ENCODE peak calls at places on chromosomes 6 and 20, in six cellular contexts. One of them, this sample, is unnamed. For H3K4me1, the result is how much of the 10 kb centered on the place peaks cover.

GRCh38 chr6:119541132-119541905 is 191.8 kb upstream of the MAN1A1 start:
- DNase-seq in tibial nerve: no peak
- DNase-seq in effector memory CD4-positive, alpha-beta T cell: no peak
- DNase-seq in cardiac muscle cell: peak
- DNase-seq in heart right ventricle: no peak
- DNase-seq in CD8-positive, alpha-beta memory T cell: no peak
- DNase-seq in this sample: no peak

GRCh38 chr20:19947611-19948264 is 69.4 kb upstream of the NAA20 start:
- DNase-seq in tibial nerve: no peak
- DNase-seq in effector memory CD4-positive, alpha-beta T cell: no peak
- DNase-seq in cardiac muscle cell: peak
- DNase-seq in heart right ventricle: no peak
- DNase-seq in CD8-positive, alpha-beta memory T cell: no peak
- DNase-seq in this sample: no peak

GRCh38 chr6:89291256-89291819 is 23.8 kb downstream of the GABRR2 start:
- DNase-seq in tibial nerve: no peak
- DNase-seq in effector memory CD4-positive, alpha-beta T cell: no peak
- DNase-seq in cardiac muscle cell: no peak
- DNase-seq in heart right ventricle: no peak
- DNase-seq in CD8-positive, alpha-beta memory T cell: no peak
- DNase-seq in this sample: no peak

GRCh38 chr6:52643158-52643557 is 27.8 kb upstream of the TMEM14A start:
- DNase-seq in tibial nerve: no peak
- DNase-seq in effector memory CD4-positive, alpha-beta T cell: no peak
- DNase-seq in cardiac muscle cell: no peak
- DNase-seq in heart right ventricle: no peak
- DNase-seq in CD8-positive, alpha-beta memory T cell: no peak
- DNase-seq in this sample: no peak

GRCh38 chr20:2163757-2164156 is 62.1 kb downstream of the STK35 start:
- DNase-seq in tibial nerve: no peak
- DNase-seq in effector memory CD4-positive, alpha-beta T cell: no peak
- DNase-seq in cardiac muscle cell: no peak
- DNase-seq in heart right ventricle: no peak
- DNase-seq in CD8-positive, alpha-beta memory T cell: no peak
- DNase-seq in this sample: no peak

GRCh38 chr6:108117427-108118358 is 43.2 kb upstream of the OSTM1 start:
- DNase-seq in tibial nerve: no peak
- DNase-seq in effector memory CD4-positive, alpha-beta T cell: no peak
- DNase-seq in cardiac muscle cell: peak
- DNase-seq in heart right ventricle: peak
- DNase-seq in CD8-positive, alpha-beta memory T cell: no peak
- DNase-seq in this sample: no peak

GRCh38 chr20:24747881-24748595 is 201.0 kb upstream of the CST7 start:
- DNase-seq in tibial nerve: no peak
- DNase-seq in effector memory CD4-positive, alpha-beta T cell: no peak
- DNase-seq in cardiac muscle cell: no peak
- DNase-seq in heart right ventricle: no peak
- DNase-seq in CD8-positive, alpha-beta memory T cell: no peak
- DNase-seq in this sample: no peak

GRCh38 chr6:153503810-153504209 is 372.7 kb upstream of the RGS17 start:
- DNase-seq in tibial nerve: no peak
- DNase-seq in effector memory CD4-positive, alpha-beta T cell: no peak
- DNase-seq in cardiac muscle cell: peak
- DNase-seq in heart right ventricle: no peak
- DNase-seq in CD8-positive, alpha-beta memory T cell: no peak
- DNase-seq in this sample: peak

GRCh38 chr6:75334266-75335040 is 49.9 kb upstream of the TMEM30A start:
- DNase-seq in tibial nerve: no peak
- DNase-seq in effector memory CD4-positive, alpha-beta T cell: no peak
- DNase-seq in cardiac muscle cell: peak
- DNase-seq in heart right ventricle: no peak
- DNase-seq in CD8-positive, alpha-beta memory T cell: no peak
- DNase-seq in this sample: peak

GRCh38 chr6:108661430-108661829 is 100.7 kb downstream of the FOXO3 start:
- DNase-seq in tibial nerve: no peak
- DNase-seq in effector memory CD4-positive, alpha-beta T cell: no peak
- DNase-seq in cardiac muscle cell: peak
- DNase-seq in heart right ventricle: no peak
- DNase-seq in CD8-positive, alpha-beta memory T cell: no peak
- DNase-seq in this sample: no peak

GRCh38 chr6:146047356-146047755 is 18.5 kb downstream of the GRM1 start:
- DNase-seq in tibial nerve: no peak
- DNase-seq in effector memory CD4-positive, alpha-beta T cell: no peak
- DNase-seq in cardiac muscle cell: no peak
- DNase-seq in heart right ventricle: no peak
- DNase-seq in CD8-positive, alpha-beta memory T cell: no peak
- DNase-seq in this sample: no peak

GRCh38 chr6:28224131-28225055 is 682 bp upstream of the ZSCAN9 start:
- DNase-seq in tibial nerve: no peak
- DNase-seq in effector memory CD4-positive, alpha-beta T cell: no peak
- DNase-seq in cardiac muscle cell: no peak
- DNase-seq in heart right ventricle: no peak
- DNase-seq in CD8-positive, alpha-beta memory T cell: no peak
- DNase-seq in this sample: no peak

GRCh38 chr20:62066983-62067433 is 1.3 kb upstream of the TAF4 start:
- DNase-seq in tibial nerve: no peak
- DNase-seq in effector memory CD4-positive, alpha-beta T cell: no peak
- DNase-seq in cardiac muscle cell: peak
- DNase-seq in heart right ventricle: no peak
- DNase-seq in CD8-positive, alpha-beta memory T cell: no peak
- DNase-seq in this sample: no peak

GRCh38 chr20:19047951-19048296 is 164.5 kb upstream of the SLC24A3 start:
- DNase-seq in tibial nerve: no peak
- DNase-seq in effector memory CD4-positive, alpha-beta T cell: no peak
- DNase-seq in cardiac muscle cell: no peak
- DNase-seq in heart right ventricle: no peak
- DNase-seq in CD8-positive, alpha-beta memory T cell: no peak
- DNase-seq in this sample: no peak

GRCh38 chr20:43409041-43409913 is 48.4 kb upstream of the SRSF6 start:
- DNase-seq in tibial nerve: no peak
- DNase-seq in effector memory CD4-positive, alpha-beta T cell: no peak
- DNase-seq in cardiac muscle cell: peak
- DNase-seq in heart right ventricle: no peak
- DNase-seq in CD8-positive, alpha-beta memory T cell: no peak
- DNase-seq in this sample: peak

GRCh38 chr6:34865107-34865506 is 22.7 kb downstream of the TAF11 start:
- DNase-seq in tibial nerve: no peak
- DNase-seq in effector memory CD4-positive, alpha-beta T cell: no peak
- DNase-seq in cardiac muscle cell: peak
- DNase-seq in heart right ventricle: no peak
- DNase-seq in CD8-positive, alpha-beta memory T cell: no peak
- DNase-seq in this sample: no peak

GRCh38 chr6:20137288-20137687 is 75.0 kb downstream of the MBOAT1 start:
- DNase-seq in tibial nerve: no peak
- DNase-seq in effector memory CD4-positive, alpha-beta T cell: no peak
- DNase-seq in cardiac muscle cell: no peak
- DNase-seq in heart right ventricle: no peak
- DNase-seq in CD8-positive, alpha-beta memory T cell: no peak
- DNase-seq in this sample: no peak

GRCh38 chr6:131995924-131996323 is 44.8 kb upstream of the CCN2 start:
- DNase-seq in tibial nerve: no peak
- DNase-seq in effector memory CD4-positive, alpha-beta T cell: no peak
- DNase-seq in cardiac muscle cell: peak
- DNase-seq in heart right ventricle: no peak
- DNase-seq in CD8-positive, alpha-beta memory T cell: no peak
- DNase-seq in this sample: no peak

GRCh38 chr6:25219581-25220249 is 59.5 kb upstream of the CARMIL1 start:
- DNase-seq in tibial nerve: no peak
- DNase-seq in effector memory CD4-positive, alpha-beta T cell: no peak
- DNase-seq in cardiac muscle cell: no peak
- DNase-seq in heart right ventricle: no peak
- DNase-seq in CD8-positive, alpha-beta memory T cell: no peak
- DNase-seq in this sample: no peak

GRCh38 chr20:54324041-54324440 is 116.2 kb downstream of the PFDN4 start:
- DNase-seq in tibial nerve: no peak
- DNase-seq in effector memory CD4-positive, alpha-beta T cell: no peak
- DNase-seq in cardiac muscle cell: no peak
- DNase-seq in heart right ventricle: no peak
- DNase-seq in CD8-positive, alpha-beta memory T cell: no peak
- DNase-seq in this sample: no peak

GRCh38 chr6:142331601-142332000 is 29.8 kb downstream of the ADGRG6 start:
- DNase-seq in tibial nerve: no peak
- DNase-seq in effector memory CD4-positive, alpha-beta T cell: no peak
- DNase-seq in cardiac muscle cell: no peak
- DNase-seq in heart right ventricle: no peak
- DNase-seq in CD8-positive, alpha-beta memory T cell: no peak
- DNase-seq in this sample: no peak

GRCh38 chr6:35415065-35415880 is 36.9 kb upstream of the FANCE start:
- DNase-seq in tibial nerve: peak
- DNase-seq in effector memory CD4-positive, alpha-beta T cell: no peak
- DNase-seq in cardiac muscle cell: peak
- DNase-seq in heart right ventricle: peak
- DNase-seq in CD8-positive, alpha-beta memory T cell: no peak
- DNase-seq in this sample: peak

GRCh38 chr6:27141472-27142015 is 106.0 kb upstream of the PRSS16 start:
- DNase-seq in tibial nerve: no peak
- DNase-seq in effector memory CD4-positive, alpha-beta T cell: no peak
- DNase-seq in cardiac muscle cell: no peak
- DNase-seq in heart right ventricle: no peak
- DNase-seq in CD8-positive, alpha-beta memory T cell: no peak
- DNase-seq in this sample: no peak
- H3K4me1 ChIP-seq in tibial nerve: under half
- H3K4me1 ChIP-seq in effector memory CD4-positive, alpha-beta T cell: under half
- H3K4me1 ChIP-seq in cardiac muscle cell: under half
- H3K4me1 ChIP-seq in heart right ventricle: under half
- H3K4me1 ChIP-seq in CD8-positive, alpha-beta memory T cell: under half
- H3K4me1 ChIP-seq in this sample: under half

GRCh38 chr20:49419785-49420184 is 62.7 kb downstream of the KCNB1 start:
- DNase-seq in tibial nerve: no peak
- DNase-seq in effector memory CD4-positive, alpha-beta T cell: no peak
- DNase-seq in cardiac muscle cell: no peak
- DNase-seq in heart right ventricle: no peak
- DNase-seq in CD8-positive, alpha-beta memory T cell: no peak
- DNase-seq in this sample: no peak
- H3K4me1 ChIP-seq in tibial nerve: under half
- H3K4me1 ChIP-seq in effector memory CD4-positive, alpha-beta T cell: under half
- H3K4me1 ChIP-seq in cardiac muscle cell: under half
- H3K4me1 ChIP-seq in heart right ventricle: half or more
- H3K4me1 ChIP-seq in CD8-positive, alpha-beta memory T cell: under half
- H3K4me1 ChIP-seq in this sample: under half

DNA sequence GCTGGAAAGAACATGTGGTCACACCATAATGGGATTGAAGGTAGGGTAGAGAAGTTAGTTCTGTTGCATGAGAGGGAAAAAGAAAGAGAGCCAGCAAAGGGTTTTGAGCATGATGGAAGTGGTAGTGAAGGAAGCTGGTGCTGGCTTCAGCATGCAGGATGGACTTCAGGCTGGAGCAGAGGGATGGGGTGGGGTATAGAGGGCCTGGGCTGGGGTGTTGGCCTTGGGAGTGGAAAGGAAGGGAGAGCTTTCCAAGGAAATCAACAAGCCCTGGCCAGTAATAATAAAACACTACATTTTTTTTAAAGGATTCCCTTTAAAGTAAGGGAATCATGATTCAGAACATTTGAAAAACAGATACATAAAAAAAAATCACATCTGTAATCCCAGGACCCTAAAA is 61.3 kb downstream of the LAMA4 start:
- DNase-seq in tibial nerve: no peak
- DNase-seq in effector memory CD4-positive, alpha-beta T cell: no peak
- DNase-seq in cardiac muscle cell: no peak
- DNase-seq in heart right ventricle: peak
- DNase-seq in CD8-positive, alpha-beta memory T cell: no peak
- DNase-seq in this sample: no peak
- H3K4me1 ChIP-seq in tibial nerve: under half
- H3K4me1 ChIP-seq in effector memory CD4-positive, alpha-beta T cell: under half
- H3K4me1 ChIP-seq in cardiac muscle cell: under half
- H3K4me1 ChIP-seq in heart right ventricle: half or more
- H3K4me1 ChIP-seq in CD8-positive, alpha-beta memory T cell: under half
- H3K4me1 ChIP-seq in this sample: under half

GRCh38 chr6:150549577-150550184 is 50.0 kb upstream of the PLEKHG1 start:
- DNase-seq in tibial nerve: no peak
- DNase-seq in effector memory CD4-positive, alpha-beta T cell: no peak
- DNase-seq in cardiac muscle cell: no peak
- DNase-seq in heart right ventricle: no peak
- DNase-seq in CD8-positive, alpha-beta memory T cell: no peak
- DNase-seq in this sample: no peak
- H3K4me1 ChIP-seq in tibial nerve: under half
- H3K4me1 ChIP-seq in effector memory CD4-positive, alpha-beta T cell: under half
- H3K4me1 ChIP-seq in cardiac muscle cell: under half
- H3K4me1 ChIP-seq in heart right ventricle: under half
- H3K4me1 ChIP-seq in CD8-positive, alpha-beta memory T cell: under half
- H3K4me1 ChIP-seq in this sample: under half

GRCh38 chr20:49893242-49894072 is 21.9 kb downstream of the SPATA2 start:
- DNase-seq in tibial nerve: no peak
- DNase-seq in effector memory CD4-positive, alpha-beta T cell: no peak
- DNase-seq in cardiac muscle cell: peak
- DNase-seq in heart right ventricle: no peak
- DNase-seq in CD8-positive, alpha-beta memory T cell: no peak
- DNase-seq in this sample: no peak

GRCh38 chr20:49891486-49891885 is 23.8 kb downstream of the SPATA2 start:
- DNase-seq in tibial nerve: no peak
- DNase-seq in effector memory CD4-positive, alpha-beta T cell: no peak
- DNase-seq in cardiac muscle cell: no peak
- DNase-seq in heart right ventricle: no peak
- DNase-seq in CD8-positive, alpha-beta memory T cell: no peak
- DNase-seq in this sample: no peak

GRCh38 chr20:49892260-49893216 is 22.8 kb downstream of the SPATA2 start:
- DNase-seq in tibial nerve: no peak
- DNase-seq in effector memory CD4-positive, alpha-beta T cell: no peak
- DNase-seq in cardiac muscle cell: peak
- DNase-seq in heart right ventricle: peak
- DNase-seq in CD8-positive, alpha-beta memory T cell: no peak
- DNase-seq in this sample: no peak

GRCh38 chr20:49896204-49896603 is 19.1 kb downstream of the SPATA2 start:
- DNase-seq in tibial nerve: no peak
- DNase-seq in effector memory CD4-positive, alpha-beta T cell: no peak
- DNase-seq in cardiac muscle cell: no peak
- DNase-seq in heart right ventricle: no peak
- DNase-seq in CD8-positive, alpha-beta memory T cell: no peak
- DNase-seq in this sample: no peak

DNA sequence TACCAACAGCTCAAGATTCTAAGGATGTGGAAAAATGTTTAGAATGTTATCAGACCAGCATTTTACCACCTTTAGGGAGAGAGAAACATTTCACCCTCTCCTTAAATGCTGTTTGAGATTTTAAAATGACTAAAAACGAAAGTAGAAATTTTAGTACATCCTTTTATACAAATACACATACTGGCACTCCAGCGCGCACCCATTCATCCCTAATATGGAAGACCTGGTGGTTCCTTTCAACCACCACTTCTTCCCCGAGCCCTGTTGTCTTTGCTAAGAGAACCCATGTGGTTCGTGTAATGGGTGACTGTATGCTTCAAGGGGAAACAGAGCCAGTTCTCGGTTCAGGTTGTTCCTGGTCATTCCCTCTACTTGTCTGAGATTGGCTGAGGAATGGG is 21.3 kb downstream of the SPATA2 start:
- DNase-seq in tibial nerve: no peak
- DNase-seq in effector memory CD4-positive, alpha-beta T cell: no peak
- DNase-seq in cardiac muscle cell: no peak
- DNase-seq in heart right ventricle: no peak
- DNase-seq in CD8-positive, alpha-beta memory T cell: no peak
- DNase-seq in this sample: no peak
- H3K4me1 ChIP-seq in tibial nerve: under half
- H3K4me1 ChIP-seq in effector memory CD4-positive, alpha-beta T cell: under half
- H3K4me1 ChIP-seq in cardiac muscle cell: under half
- H3K4me1 ChIP-seq in heart right ventricle: under half
- H3K4me1 ChIP-seq in CD8-positive, alpha-beta memory T cell: under half
- H3K4me1 ChIP-seq in this sample: under half

GRCh38 chr20:57695940-57696339 is 13.9 kb downstream of the PMEPA1 start:
- DNase-seq in tibial nerve: no peak
- DNase-seq in effector memory CD4-positive, alpha-beta T cell: no peak
- DNase-seq in cardiac muscle cell: no peak
- DNase-seq in heart right ventricle: no peak
- DNase-seq in CD8-positive, alpha-beta memory T cell: no peak
- DNase-seq in this sample: no peak
- H3K4me1 ChIP-seq in tibial nerve: under half
- H3K4me1 ChIP-seq in effector memory CD4-positive, alpha-beta T cell: under half
- H3K4me1 ChIP-seq in cardiac muscle cell: under half
- H3K4me1 ChIP-seq in heart right ventricle: half or more
- H3K4me1 ChIP-seq in CD8-positive, alpha-beta memory T cell: under half
- H3K4me1 ChIP-seq in this sample: under half

This sample was measured in HAP-1.